ENCODE peak calls at places on chromosomes 6 and 20, in eight cellular contexts. T is cardiac septum; I is midbrain; P is NCI-H1105; K is CD8-positive, alpha-beta memory T cell; L is D341Med; S is mesenteric fat pad; C is cardiac fibroblast. X is an unnamed sample.
A peak's percentile ranks its signal among the peaks of the same experiment; 100 is the strongest.

GRCh38 chr6:71326611-71327010 is 38.0 kb downstream of the OGFRL1 start:
- DNase-seq in T (no peak), I (no peak), P (no peak), K (no peak), L (no peak), S (no peak), C (no peak), X (no peak)

GRCh38 chr6:151403919-151404308 is 12.6 kb upstream of the ZBTB2 start:
- DNase-seq in T (no peak), I (no peak), P (no peak), K (no peak), L (no peak), S (no peak), C (no peak), X (no peak)

GRCh38 chr6:18551228-18551627 is 164.1 kb downstream of the RNF144B start:
- DNase-seq in T (no peak), I (no peak), P (no peak), K (no peak), L (no peak), S (no peak), C (peak; percentile 71), X (no peak)

GRCh38 chr6:14354919-14355572 is 237.5 kb downstream of the CD83 start:
- DNase-seq in T (no peak), I (peak; percentile 2), P (no peak), K (no peak), L (no peak), S (no peak), C (peak; percentile 84), X (no peak)

GRCh38 chr20:47540443-47541354 is 39.0 kb downstream of the NCOA3 start:
- DNase-seq in T (no peak), I (no peak), P (no peak), K (no peak), L (no peak), S (no peak), C (no peak), X (no peak)

GRCh38 chr6:56752009-56752408 is 109.3 kb upstream of the DST start:
- DNase-seq in T (no peak), I (no peak), P (no peak), K (no peak), L (no peak), S (no peak), C (peak; percentile 51), X (no peak)

GRCh38 chr6:165218816-165219215 is 90.6 kb downstream of the C6orf118 start:
- DNase-seq in T (no peak), I (no peak), P (no peak), K (no peak), L (no peak), S (no peak), C (peak; percentile 32), X (no peak)

GRCh38 chr6:47047479-47048411 is 5.6 kb upstream of the ADGRF1 start:
- DNase-seq in T (no peak), I (peak; percentile 60), P (peak; percentile 58), K (no peak), L (peak; percentile 63), S (no peak), C (peak; percentile 81), X (peak; percentile 89)